ENCODE peak calls at places on chromosomes 6 and 20, in six cellular contexts. N is NCI-H1105, S is germinal center, E is A549, R is caudate nucleus, F is lower leg skin. M is an unnamed sample.

GRCh38 chr20:38880952-38881735 is 45.1 kb upstream of the FAM83D start:
- DNase-seq in F (no peak), N (no peak), S (peak), R (no peak), E (no peak), M (no peak)

GRCh38 chr20:22848364-22848763 is 186.7 kb upstream of the SSTR4 start:
- DNase-seq in R (no peak), S (no peak), F (no peak), N (no peak), E (no peak), M (no peak)

GRCh38 chr20:38748863-38749153 is 548 bp downstream of the ACTR5 start:
- DNase-seq in S (peak), F (peak), N (peak), E (no peak), R (no peak), M (no peak)

GRCh38 chr20:856361-856775 is 22.9 kb downstream of the FAM110A start:
- DNase-seq in N (no peak), S (no peak), R (no peak), E (peak), F (no peak), M (no peak)

GRCh38 chr20:31595654-31596411 is 9.3 kb upstream of the ID1 start:
- DNase-seq in F (peak), N (no peak), S (no peak), E (peak), R (no peak), M (peak)

GRCh38 chr20:51134405-51134804 is 111.5 kb upstream of the KCNG1 start:
- DNase-seq in S (no peak), N (no peak), E (no peak), R (no peak), F (no peak), M (no peak)

GRCh38 chr20:16125810-16126209 is 447.4 kb downstream of the KIF16B start:
- DNase-seq in R (no peak), E (no peak), F (no peak), S (no peak), N (no peak), M (no peak)

GRCh38 chr20:19137641-19138040 is 74.8 kb upstream of the SLC24A3 start:
- DNase-seq in E (no peak), S (no peak), N (no peak), F (no peak), R (no peak), M (no peak)

GRCh38 chr6:36599791-36600209 is 5.6 kb downstream of the SRSF3 start:
- DNase-seq in E (no peak), N (no peak), S (no peak), R (no peak), F (no peak), M (no peak)

GRCh38 chr6:159110013-159110412 is 59.2 kb upstream of the FNDC1 start:
- DNase-seq in N (peak), F (no peak), S (no peak), E (peak), R (no peak), M (no peak)

GRCh38 chr20:3130051-3130600 is 29.5 kb downstream of the FASTKD5 start:
- DNase-seq in S (no peak), F (no peak), R (no peak), N (no peak), E (no peak), M (no peak)

M was measured in thoracic aorta.